ENCODE peak calls at places on chromosome 7, in five cellular contexts. L, U, O, K and P are unnamed samples. For H3K27me3, the result is how much of the 10 kb centered on the place peaks cover.

GRCh38 chr7:28130277-28130676 is 50.3 kb downstream of the JAZF1 start:
- DNase-seq in L (no peak), U (peak), O (no peak), K (no peak), P (no peak)

GRCh38 chr7:24727165-24728120 is 29.8 kb downstream of the GSDME start:
- DNase-seq in L (no peak), U (no peak), O (no peak), K (no peak), P (no peak)

GRCh38 chr7:111931016-111931517 is 275.1 kb downstream of the DOCK4 start:
- DNase-seq in L (no peak), U (peak), O (no peak), K (no peak), P (no peak)

GRCh38 chr7:92621641-92622429 is 31.6 kb upstream of the FAM133B start:
- DNase-seq in L (no peak), U (no peak), O (no peak), K (no peak), P (no peak)

GRCh38 chr7:27170936-27171635 is 3.0 kb downstream of the HOXA10 start:
- DNase-seq in L (no peak), U (no peak), O (no peak), K (no peak), P (peak)

GRCh38 chr7:28615091-28615490 is 202.8 kb downstream of the CREB5 start:
- DNase-seq in L (no peak), U (no peak), O (no peak), K (no peak), P (no peak)

GRCh38 chr7:118349604-118350003 is 125.1 kb downstream of the ANKRD7 start:
- DNase-seq in L (no peak), U (no peak), O (no peak), K (no peak), P (no peak)

GRCh38 chr7:12031186-12031585 is 179.9 kb upstream of the TMEM106B start:
- DNase-seq in L (no peak), U (peak), O (no peak), K (no peak), P (no peak)

GRCh38 chr7:92991190-92991589 is 126.6 kb downstream of the SAMD9 start:
- DNase-seq in L (no peak), U (no peak), O (no peak), K (no peak), P (no peak)

GRCh38 chr7:142511801-142512200 is 237.5 kb upstream of the PRSS1 start:
- DNase-seq in L (no peak), U (no peak), O (no peak), K (no peak), P (no peak)

GRCh38 chr7:114081606-114082425 is 163.0 kb upstream of the PPP1R3A start:
- DNase-seq in L (no peak), U (peak), O (no peak), K (peak), P (no peak)

GRCh38 chr7:7327423-7327822 is 145.1 kb downstream of the C1GALT1 start:
- DNase-seq in L (no peak), U (no peak), O (no peak), K (no peak), P (no peak)

GRCh38 chr7:43791665-43792064 is 33.2 kb downstream of the BLVRA start:
- DNase-seq in L (no peak), U (peak), O (no peak), K (no peak), P (no peak)

DNA sequence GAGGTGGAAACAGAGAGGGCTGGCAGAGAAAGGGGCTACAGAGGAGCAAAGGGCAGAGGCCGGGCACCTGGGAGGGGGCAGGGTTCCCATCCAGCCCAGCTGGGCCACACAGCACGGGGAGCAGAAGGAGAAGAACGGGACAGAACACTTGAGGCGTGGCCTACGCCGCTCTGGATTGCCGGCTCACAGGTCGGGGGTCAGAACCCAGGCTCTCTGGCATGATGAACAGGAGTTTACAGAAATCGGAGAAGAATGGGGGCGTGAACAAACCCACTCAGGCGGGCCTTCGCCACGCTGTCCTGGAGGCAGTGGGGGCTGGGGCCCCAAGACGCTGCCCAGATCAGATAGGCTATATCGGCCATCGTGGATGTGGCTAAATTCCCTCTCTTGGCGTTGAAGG is 362.2 kb upstream of the SHH start:
- DNase-seq in L (no peak), U (no peak), O (no peak), K (no peak), P (no peak)
- H3K27me3 ChIP-seq in L (under half), U (under half), O (under half), K (under half), P (under half)

DNA sequence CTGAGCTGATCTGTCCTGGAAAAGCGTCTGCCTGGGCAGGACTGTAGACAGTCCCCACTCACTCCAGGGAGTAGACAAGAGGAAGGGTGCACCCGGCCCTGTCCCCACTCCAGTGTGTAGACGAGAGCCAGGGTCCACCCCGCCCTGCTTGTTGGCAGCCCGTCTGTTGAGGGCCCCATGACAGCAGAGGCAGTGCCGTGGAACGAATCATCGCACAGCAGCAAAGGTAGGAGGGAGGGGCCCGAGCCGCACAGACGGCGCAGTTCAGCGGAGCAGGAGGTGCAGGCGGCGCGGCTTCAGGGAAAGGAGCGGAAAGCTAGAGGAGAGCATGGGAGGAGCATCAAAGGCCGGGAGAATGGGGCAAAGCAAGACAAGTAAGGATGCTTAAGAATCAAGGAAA is 93.0 kb downstream of the DYNC2I1 start:
- DNase-seq in L (no peak), U (no peak), O (no peak), K (no peak), P (no peak)
- TF ChIP-seq CTCF in L (no peak), U (no peak), O (no peak), K (no peak), P (no peak)

DNA sequence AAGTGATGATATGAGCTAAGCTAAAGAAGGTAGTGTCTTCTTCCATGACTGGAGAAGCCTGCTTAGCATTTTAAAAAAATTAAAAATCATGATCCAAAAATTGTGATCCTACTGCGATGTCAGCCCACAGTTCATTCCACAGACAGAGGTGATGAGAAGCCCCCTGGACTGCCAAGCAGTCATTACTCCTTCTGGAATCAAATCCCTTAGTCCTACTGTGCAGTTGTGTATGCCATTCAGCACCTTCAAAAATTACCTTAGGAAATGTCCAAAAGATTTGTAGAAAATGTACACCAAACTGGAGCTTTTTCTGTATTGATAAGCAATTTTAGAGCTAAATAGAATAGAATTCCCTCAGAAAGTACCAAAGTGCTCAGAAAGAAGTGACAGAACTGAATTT is 283.5 kb upstream of the NFE2L3 start:
- DNase-seq in L (no peak), U (no peak), O (no peak), K (no peak), P (no peak)
- H3K27me3 ChIP-seq in L (half or more), U (under half), O (half or more), K (half or more), P (half or more)

GRCh38 chr7:137304624-137305235 is 38.8 kb downstream of the PTN start:
- DNase-seq in L (no peak), U (peak), O (no peak), K (no peak), P (no peak)
- TF ChIP-seq CTCF in L (no peak), U (no peak), O (no peak), K (no peak), P (no peak)

GRCh38 chr7:17307558-17307957 is 9.1 kb downstream of the AHR start:
- DNase-seq in L (no peak), U (peak), O (no peak), K (no peak), P (no peak)
- H3K27me3 ChIP-seq in L (under half), U (under half), O (under half), K (under half), P (under half)

DNA sequence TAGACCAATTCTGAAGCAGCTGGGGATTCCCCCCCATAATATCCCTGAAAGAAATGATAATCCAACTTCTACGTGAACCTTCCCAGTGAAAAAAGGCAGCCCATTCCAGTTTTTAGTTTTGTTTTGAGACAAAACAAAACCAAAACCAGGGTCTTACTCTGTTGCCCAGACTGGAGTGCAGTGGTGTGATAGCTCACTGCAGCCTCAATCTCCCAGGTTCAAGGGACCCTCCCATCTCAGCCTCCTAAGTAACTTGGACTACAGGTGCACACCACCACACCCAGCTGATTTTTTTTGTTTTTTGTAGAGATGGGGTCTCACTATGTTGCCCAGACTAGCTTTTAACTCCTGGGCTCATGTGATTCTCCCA is 12.5 kb upstream of the ARPC1A start:
- DNase-seq in L (no peak), U (no peak), O (no peak), K (no peak), P (no peak)
- TF ChIP-seq CTCF in L (peak), U (no peak), O (no peak), K (no peak), P (no peak)

DNA sequence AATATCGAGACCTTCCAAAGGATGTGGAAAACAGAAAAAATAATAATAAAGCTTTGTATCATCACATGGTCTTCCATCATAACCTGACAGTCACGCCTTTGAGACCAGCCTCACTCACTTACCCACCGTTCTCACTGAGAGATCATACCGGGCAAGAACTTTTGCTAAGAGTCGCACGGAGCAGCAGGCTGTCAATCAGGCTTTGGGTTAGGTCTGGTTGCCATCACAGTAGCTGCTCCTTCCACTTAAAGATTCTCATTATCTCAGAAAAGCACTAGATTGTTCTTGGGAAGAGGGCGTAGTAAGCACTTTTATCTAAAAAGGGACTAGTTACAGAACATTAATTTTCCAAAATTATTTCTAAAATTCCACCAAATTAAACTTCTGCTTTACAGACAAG is 2.0 kb downstream of the RELN start:
- DNase-seq in L (no peak), U (no peak), O (no peak), K (no peak), P (no peak)
- H3K27me3 ChIP-seq in L (half or more), U (under half), O (half or more), K (under half), P (under half)

DNA sequence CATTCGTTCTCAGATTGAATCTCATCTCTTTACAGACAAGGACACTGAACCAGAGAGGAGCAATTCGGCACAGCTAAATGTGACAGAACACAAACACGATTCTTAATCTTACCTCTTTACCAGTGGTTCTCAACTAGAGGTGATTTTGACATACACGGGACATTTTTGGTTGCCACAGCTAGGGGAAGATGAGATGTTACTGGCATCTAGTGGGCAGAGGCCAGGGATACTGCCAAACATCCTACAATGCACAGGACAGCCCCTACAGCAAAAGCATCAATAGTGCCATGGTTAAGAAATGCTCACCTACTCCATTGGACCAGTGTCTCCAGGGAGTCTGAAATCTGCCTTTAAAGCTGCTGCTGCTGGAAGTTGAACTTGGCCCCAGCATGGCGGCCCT is 27.3 kb downstream of the PDE1C start:
- DNase-seq in L (no peak), U (no peak), O (no peak), K (no peak), P (no peak)
- TF ChIP-seq CTCF in L (no peak), U (no peak), O (peak), K (no peak), P (no peak)